ENCODE peak calls at places on chromosomes 4 and X, in four cellular contexts. T, O, G and I are unnamed samples.

GRCh38 chr4:91147067-91147466 is 1019.9 kb downstream of the CCSER1 start:
- DNase-seq in T (no peak), O (no peak), G (no peak), I (no peak)

GRCh38 chrX:154002215-154002719 is 17.4 kb downstream of the IRAK1 start:
- DNase-seq in T (no peak), O (peak), G (peak), I (no peak)

GRCh38 chr4:107719211-107719926 is 665 bp downstream of the PAPSS1 start:
- DNase-seq in T (no peak), O (peak), G (peak), I (peak)

GRCh38 chrX:2629316-2630168 is 61.6 kb upstream of the CD99 start:
- DNase-seq in T (no peak), O (no peak), G (peak), I (peak)

GRCh38 chrX:118272237-118272636 is 73.7 kb upstream of the WDR44 start:
- DNase-seq in T (no peak), O (peak), G (no peak), I (no peak)

GRCh38 chr4:86944964-86945781 is 10.4 kb downstream of the AFF1 start:
- DNase-seq in T (no peak), O (no peak), G (no peak), I (no peak)

GRCh38 chr4:87100093-87100634 is 120.3 kb downstream of the KLHL8 start:
- DNase-seq in T (no peak), O (peak), G (no peak), I (no peak)

GRCh38 chr4:169225058-169225751 is 45.6 kb downstream of the SH3RF1 start:
- DNase-seq in T (no peak), O (peak), G (no peak), I (no peak)

GRCh38 chr4:26317766-26318165 is 3.0 kb upstream of the RBPJ start:
- DNase-seq in T (no peak), O (no peak), G (no peak), I (no peak)

GRCh38 chr4:25792200-25792791 is 70.5 kb downstream of the SEL1L3 start:
- DNase-seq in T (peak), O (peak), G (no peak), I (peak)

GRCh38 chr4:114334808-114335739 is 263.5 kb upstream of the UGT8 start:
- DNase-seq in T (peak), O (no peak), G (no peak), I (no peak)

GRCh38 chr4:48924416-48924815 is 17.8 kb upstream of the OCIAD2 start:
- DNase-seq in T (no peak), O (no peak), G (no peak), I (no peak)

GRCh38 chr4:84691170-84691691 is 108.3 kb downstream of the CDS1 start:
- DNase-seq in T (no peak), O (peak), G (no peak), I (no peak)

GRCh38 chr4:48439988-48440387 is 43.2 kb upstream of the SLC10A4 start:
- DNase-seq in T (no peak), O (no peak), G (no peak), I (no peak)

GRCh38 chrX:40010550-40011364 is 87.0 kb downstream of the BCOR start:
- DNase-seq in T (peak), O (no peak), G (no peak), I (no peak)

GRCh38 chrX:12975670-12975965 is 708 bp downstream of the TMSB4X start:
- DNase-seq in T (no peak), O (peak), G (no peak), I (no peak)

GRCh38 chr4:82372874-82373815 is 646 bp downstream of the HNRNPD start:
- DNase-seq in T (peak), O (peak), G (peak), I (peak)

GRCh38 chrX:1306909-1307625 is 29.5 kb upstream of the IL3RA start:
- DNase-seq in T (no peak), O (no peak), G (no peak), I (no peak)

DNA sequence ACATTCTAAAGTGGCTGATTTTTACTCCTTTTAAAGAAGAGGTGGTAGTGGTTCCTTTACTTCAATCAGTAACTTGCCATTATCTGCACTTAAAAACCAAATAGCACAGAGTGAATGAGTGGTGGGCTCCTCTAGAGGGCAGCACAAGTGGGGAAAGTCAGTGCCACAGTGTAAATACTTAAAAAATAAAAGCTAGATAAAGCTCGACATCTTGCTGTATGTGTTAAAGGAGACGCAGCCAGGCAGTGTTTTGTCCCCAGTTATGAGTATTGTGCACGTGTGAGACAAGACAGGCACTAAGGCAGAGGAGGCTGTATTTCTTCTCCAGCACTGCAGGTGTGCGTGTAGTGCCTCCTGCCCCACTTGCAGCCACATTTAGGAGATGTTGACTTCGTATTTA is 24.6 kb downstream of the NAP1L5 start:
- DNase-seq in T (peak), O (peak), G (peak), I (peak)
- TF ChIP-seq EZH2phosphoT487 in T (no peak), O (no peak), G (no peak), I (no peak)

GRCh38 chrX:140697618-140698017 is 11.9 kb upstream of the LINC00632 start:
- DNase-seq in T (no peak), O (peak), G (no peak), I (no peak)

GRCh38 chrX:140701480-140701879 is 8.1 kb upstream of the LINC00632 start:
- DNase-seq in T (peak), O (peak), G (peak), I (no peak)
- TF ChIP-seq EZH2phosphoT487 in T (no peak), O (no peak), G (no peak), I (no peak)

GRCh38 chr4:141587897-141588296 is 48.5 kb upstream of the IL15 start:
- DNase-seq in T (no peak), O (peak), G (no peak), I (no peak)
- TF ChIP-seq EZH2phosphoT487 in T (no peak), O (no peak), G (no peak), I (no peak)

GRCh38 chr4:156939151-156939550 is 32.4 kb downstream of the PDGFC start:
- DNase-seq in T (no peak), O (no peak), G (no peak), I (no peak)
- TF ChIP-seq EZH2phosphoT487 in T (no peak), O (no peak), G (no peak), I (no peak)

GRCh38 chrX:112512509-112512908 is 167.2 kb downstream of the LHFPL1 start:
- DNase-seq in T (no peak), O (no peak), G (no peak), I (no peak)
- TF ChIP-seq EZH2phosphoT487 in T (no peak), O (no peak), G (no peak), I (no peak)

GRCh38 chrX:11589573-11590110 is 76.1 kb downstream of the ARHGAP6 start:
- DNase-seq in T (no peak), O (no peak), G (no peak), I (no peak)

GRCh38 chrX:11588097-11588496 is 77.6 kb downstream of the ARHGAP6 start:
- DNase-seq in T (no peak), O (no peak), G (no peak), I (no peak)

GRCh38 chrX:11597479-11597878 is 68.2 kb downstream of the ARHGAP6 start:
- DNase-seq in T (no peak), O (no peak), G (no peak), I (no peak)

GRCh38 chrX:11591712-11592351 is 73.9 kb downstream of the ARHGAP6 start:
- DNase-seq in T (no peak), O (no peak), G (peak), I (peak)
- TF ChIP-seq EZH2phosphoT487 in T (no peak), O (no peak), G (no peak), I (no peak)

DNA sequence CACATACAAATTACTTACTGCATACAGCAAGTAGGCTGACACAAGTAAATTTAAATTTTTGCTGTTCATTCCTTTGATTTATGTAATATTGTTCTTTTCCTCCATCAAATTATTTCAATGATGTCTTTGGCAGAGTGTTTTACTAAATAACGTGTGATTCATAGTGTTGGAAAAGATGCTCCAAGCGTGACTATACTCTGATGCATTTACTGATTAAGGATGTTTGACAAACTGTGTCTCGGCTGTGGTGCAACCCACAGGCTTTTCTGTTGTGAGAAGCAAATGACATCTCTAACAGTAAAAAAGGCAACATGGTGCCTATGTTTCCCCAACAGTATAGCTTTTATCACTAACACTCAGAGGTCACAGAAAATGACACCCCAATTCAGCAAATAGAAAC is 540.9 kb downstream of the PPP4R3C start:
- DNase-seq in T (no peak), O (peak), G (no peak), I (no peak)
- TF ChIP-seq EZH2phosphoT487 in T (no peak), O (no peak), G (no peak), I (no peak)

DNA sequence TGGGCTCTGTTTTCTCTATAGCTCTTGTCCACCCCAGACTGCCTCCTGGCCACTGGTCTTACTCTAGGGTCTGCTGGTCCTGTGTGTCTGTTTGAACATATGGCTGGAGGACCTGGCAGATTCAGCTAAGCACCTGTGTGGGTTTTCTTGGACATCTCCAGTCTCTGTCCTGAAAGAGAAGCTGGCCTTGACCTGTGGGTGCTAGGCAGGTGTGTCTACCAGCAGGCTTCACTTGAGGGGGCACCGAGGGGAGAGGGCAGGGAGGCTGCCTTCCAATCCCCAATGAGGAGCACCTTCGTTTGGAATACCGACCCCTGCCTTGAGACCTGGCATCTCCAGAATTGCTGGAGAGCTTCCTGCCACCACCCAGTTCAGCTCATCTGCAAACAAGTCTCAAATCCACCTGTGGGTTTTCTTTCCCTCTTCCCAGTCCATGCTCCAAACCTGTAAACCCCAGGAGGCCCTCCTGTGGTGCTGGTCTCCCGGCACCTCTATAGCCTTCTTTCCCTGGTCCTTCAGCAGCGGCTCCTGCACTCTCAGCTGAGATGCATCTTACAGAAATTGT is 45.2 kb downstream of the HTRA3 start:
- DNase-seq in T (no peak), O (no peak), G (no peak), I (no peak)
- TF ChIP-seq EZH2phosphoT487 in T (no peak), O (no peak), G (no peak), I (no peak)

GRCh38 chr4:40553995-40554394 is 75.7 kb downstream of the RBM47 start:
- DNase-seq in T (no peak), O (no peak), G (no peak), I (no peak)
- TF ChIP-seq EZH2phosphoT487 in T (no peak), O (no peak), G (no peak), I (no peak)